ENCODE peak calls at places on chromosomes 11 and 22, in four cellular contexts. R is HepG2, F is K562, N is H1. W is an unnamed sample.

GRCh38 chr22:24341657-24342056 is 71.0 kb downstream of the SPECC1L start:
- DNase-seq in F (no peak), R (no peak), N (no peak), W (no peak)

GRCh38 chr11:7268727-7269126 is 17.0 kb downstream of the SYT9 start:
- DNase-seq in N (no peak), R (no peak), F (no peak), W (no peak)

GRCh38 chr11:57513911-57514537 is 1.5 kb downstream of the SLC43A1 start:
- DNase-seq in R (no peak), F (no peak), N (no peak), W (no peak)

GRCh38 chr11:102957953-102958352 is 2.4 kb upstream of the MMP13 start:
- DNase-seq in F (no peak), R (no peak), N (no peak), W (no peak)

GRCh38 chr11:123671534-123671933 is 17.1 kb upstream of the SCN3B start:
- DNase-seq in F (no peak), N (no peak), R (no peak), W (no peak)

GRCh38 chr22:32764330-32765116 is 37.0 kb upstream of the TIMP3 start:
- DNase-seq in N (no peak), R (no peak), F (no peak), W (no peak)

GRCh38 chr11:120324932-120325810 is at the start of gene TLCD5:
- DNase-seq in N (peak), R (peak), F (peak), W (no peak)

GRCh38 chr11:16297332-16297731 is 59.0 kb downstream of the SOX6 start:
- DNase-seq in F (peak), R (no peak), N (no peak), W (no peak)

GRCh38 chr22:44999687-45000086 is 10.1 kb downstream of the PHF21B start:
- DNase-seq in F (no peak), R (no peak), N (no peak), W (no peak)

GRCh38 chr11:75432911-75433321 is at the start of gene KLHL35:
- DNase-seq in R (no peak), F (peak), N (no peak), W (no peak)
- TF ChIP-seq BRCA1 in R (no peak), F (no peak), N (no peak), W (no peak)

GRCh38 chr11:114478768-114479167 is 39.5 kb downstream of the REXO2 start:
- DNase-seq in N (no peak), F (no peak), R (peak), W (no peak)
- TF ChIP-seq BRCA1 in N (no peak), F (no peak), R (no peak), W (no peak)

DNA sequence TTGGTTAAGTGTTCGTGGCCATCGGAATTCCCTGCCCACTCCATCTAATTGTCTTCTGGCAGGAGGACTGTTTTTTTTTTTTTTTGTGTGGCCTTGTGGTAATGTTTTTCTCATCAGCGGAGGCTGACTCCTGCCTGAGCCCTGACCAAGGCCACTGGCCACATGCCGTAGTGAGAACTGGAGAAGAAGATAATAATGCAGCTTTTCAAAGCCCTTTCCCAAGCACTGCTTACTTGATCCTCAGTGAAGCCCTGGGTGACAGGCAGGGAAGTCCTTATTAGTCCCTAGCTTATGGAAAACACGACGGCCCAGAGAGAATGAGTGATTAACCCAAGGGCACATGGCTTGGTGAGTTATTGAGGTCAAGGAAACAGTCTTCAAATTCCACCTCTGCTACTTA is 71.2 kb downstream of the ADM start:
- DNase-seq in R (no peak), N (no peak), F (no peak), W (no peak)
- TF ChIP-seq BRCA1 in R (no peak), N (no peak), F (no peak), W (no peak)

GRCh38 chr11:108616549-108616948 is 23.0 kb upstream of the EXPH5 start:
- DNase-seq in N (no peak), R (peak), F (no peak), W (no peak)
- TF ChIP-seq BRCA1 in N (no peak), R (no peak), F (no peak), W (no peak)

GRCh38 chr22:35480143-35480542 is 60.5 kb upstream of the RASD2 start:
- DNase-seq in N (no peak), R (no peak), F (no peak), W (no peak)

GRCh38 chr22:35479359-35479758 is 61.3 kb upstream of the RASD2 start:
- DNase-seq in N (no peak), F (no peak), R (no peak), W (no peak)

GRCh38 chr22:35476341-35476740 is 64.3 kb upstream of the RASD2 start:
- DNase-seq in F (no peak), N (no peak), R (no peak), W (no peak)

GRCh38 chr22:35475545-35475944 is 65.1 kb upstream of the RASD2 start:
- DNase-seq in R (no peak), N (no peak), F (no peak), W (no peak)

GRCh38 chr22:35477911-35478582 is 62.6 kb upstream of the RASD2 start:
- DNase-seq in R (no peak), F (peak), N (no peak), W (no peak)
- TF ChIP-seq BRCA1 in R (no peak), F (no peak), N (no peak), W (no peak)

DNA sequence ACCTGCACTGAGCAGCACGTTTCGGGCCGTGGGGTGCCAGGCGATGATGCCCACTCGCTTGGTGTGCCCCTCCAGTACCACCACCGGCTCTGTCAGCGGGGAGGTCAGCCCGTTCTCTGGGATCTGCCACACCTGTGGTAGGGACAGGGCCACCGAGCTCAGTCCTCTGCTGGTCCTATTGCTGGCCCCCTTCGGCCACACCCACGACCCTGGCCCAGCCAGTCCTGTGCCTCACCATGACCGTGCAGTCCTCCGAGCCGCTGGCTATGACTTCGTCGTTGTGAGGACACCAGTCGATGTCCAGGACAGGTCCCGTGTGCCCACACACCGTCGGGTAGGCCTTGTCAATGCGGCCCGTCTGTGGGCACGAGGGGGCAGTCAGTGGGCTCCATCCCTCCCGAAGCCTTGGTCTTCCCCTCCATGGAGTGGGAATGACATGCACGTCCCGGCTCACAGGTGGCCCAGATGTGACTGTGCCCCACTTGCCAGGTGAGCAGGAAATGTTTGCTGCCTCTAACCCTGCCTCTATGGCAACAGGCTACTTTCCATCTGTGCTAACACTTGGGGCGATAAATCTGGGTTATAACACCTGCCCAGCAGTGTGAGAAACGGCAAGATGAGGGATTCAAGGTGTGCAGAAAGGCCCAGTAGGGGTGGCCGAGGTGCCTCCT is 1.4 kb downstream of the CORO1B start:
- DNase-seq in F (no peak), R (no peak), N (no peak), W (no peak)
- TF ChIP-seq BRCA1 in F (no peak), R (no peak), N (no peak), W (no peak)

GRCh38 chr11:69053169-69053477 is 4.4 kb downstream of the TPCN2 start:
- DNase-seq in R (no peak), N (no peak), F (no peak), W (no peak)

GRCh38 chr11:69053546-69054396 is 5.0 kb downstream of the TPCN2 start:
- DNase-seq in R (no peak), N (no peak), F (no peak), W (no peak)

GRCh38 chr11:69051381-69052342 is 2.9 kb downstream of the TPCN2 start:
- DNase-seq in F (no peak), N (no peak), R (no peak), W (no peak)

GRCh38 chr11:69050592-69051380 is 2.1 kb downstream of the TPCN2 start:
- DNase-seq in F (no peak), R (no peak), N (no peak), W (no peak)

GRCh38 chr11:69052343-69053168 is 3.8 kb downstream of the TPCN2 start:
- DNase-seq in F (no peak), R (no peak), N (no peak), W (no peak)
- TF ChIP-seq BRCA1 in F (no peak), R (no peak), N (no peak), W (no peak)

DNA sequence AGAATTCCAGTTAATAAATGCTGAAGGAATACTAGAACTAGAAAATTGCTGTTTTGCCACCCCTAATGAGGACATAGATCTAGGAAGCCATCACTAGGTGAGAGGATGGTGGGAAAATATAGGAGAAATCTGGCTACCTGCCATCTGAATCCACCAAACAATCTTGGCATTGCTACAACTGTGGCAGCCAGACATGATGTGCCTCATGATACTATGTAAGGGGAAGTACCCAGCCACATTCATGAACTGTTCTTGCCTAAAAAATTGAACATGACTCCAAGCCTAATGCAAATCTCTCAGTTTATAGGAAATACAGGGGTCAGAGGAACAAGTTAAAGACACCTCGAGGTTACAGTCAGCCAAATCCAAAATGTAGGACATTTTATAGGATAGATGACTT is 72.8 kb downstream of the SFI1 start:
- DNase-seq in F (no peak), R (no peak), N (no peak), W (no peak)
- TF ChIP-seq BRCA1 in F (no peak), R (no peak), N (no peak), W (no peak)

GRCh38 chr11:131885371-131885770 is 515.0 kb downstream of the NTM start:
- DNase-seq in N (no peak), F (no peak), R (no peak), W (no peak)

GRCh38 chr11:131889146-131889577 is 518.7 kb downstream of the NTM start:
- DNase-seq in R (no peak), F (no peak), N (no peak), W (peak)

GRCh38 chr11:131889760-131890620 is 519.6 kb downstream of the NTM start:
- DNase-seq in N (no peak), F (no peak), R (no peak), W (no peak)

GRCh38 chr11:131886201-131886600 is 515.8 kb downstream of the NTM start:
- DNase-seq in F (no peak), N (no peak), R (no peak), W (no peak)

GRCh38 chr11:131888230-131888826 is 517.9 kb downstream of the NTM start:
- DNase-seq in N (no peak), R (no peak), F (no peak), W (no peak)
- TF ChIP-seq BRCA1 in N (no peak), R (no peak), F (no peak), W (no peak)

DNA sequence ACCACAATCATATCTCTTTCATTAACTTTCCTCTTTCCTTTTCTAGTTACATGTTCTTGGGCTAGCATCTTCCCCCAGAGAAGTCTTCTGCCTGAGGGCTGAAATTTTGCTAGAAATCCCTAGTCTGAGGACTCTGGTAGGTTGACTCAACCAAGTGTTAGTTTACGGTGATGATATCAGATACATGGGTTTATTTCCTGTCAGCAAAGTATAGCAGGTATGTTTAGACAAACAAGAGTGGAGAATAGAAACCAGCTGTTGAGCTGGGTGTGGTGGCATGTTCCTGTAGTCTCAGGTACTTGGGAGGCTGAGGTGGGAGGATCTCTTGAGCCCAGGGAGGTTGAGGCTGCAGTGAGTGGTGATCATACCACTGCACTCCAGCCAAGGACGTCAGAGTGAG is 11.2 kb downstream of the FOLR1 start:
- DNase-seq in N (no peak), F (no peak), R (no peak), W (no peak)
- TF ChIP-seq BRCA1 in N (no peak), F (no peak), R (no peak), W (no peak)

W was measured in GM12878.